ENCODE peak calls at places on chromosomes 16 and 17, in four cellular contexts. One of them, this sample, is unnamed.

GRCh38 chr16:22027633-22028032 is 19.7 kb downstream of the MOSMO start:
- DNase-seq in trophoblast cell: no peak
- DNase-seq in IMR-90: no peak
- DNase-seq in H1: no peak
- DNase-seq in this sample: no peak

GRCh38 chr16:63702981-63703590 is 1418.8 kb downstream of the CDH11 start:
- DNase-seq in trophoblast cell: peak; percentile 2
- DNase-seq in IMR-90: no peak
- DNase-seq in H1: no peak
- DNase-seq in this sample: no peak

GRCh38 chr16:53517851-53518250 is 14.8 kb upstream of the AKTIP start:
- DNase-seq in trophoblast cell: no peak
- DNase-seq in IMR-90: no peak
- DNase-seq in H1: no peak
- DNase-seq in this sample: no peak

GRCh38 chr17:70423562-70423961 is 254.2 kb downstream of the KCNJ2 start:
- DNase-seq in trophoblast cell: peak; percentile 33
- DNase-seq in IMR-90: no peak
- DNase-seq in H1: no peak
- DNase-seq in this sample: no peak

GRCh38 chr16:77194295-77195231 is 3.6 kb downstream of the MON1B start:
- DNase-seq in trophoblast cell: no peak
- DNase-seq in IMR-90: no peak
- DNase-seq in H1: no peak
- DNase-seq in this sample: no peak

GRCh38 chr17:66932295-66932694 is 32.2 kb upstream of the CACNG4 start:
- DNase-seq in trophoblast cell: no peak
- DNase-seq in IMR-90: no peak
- DNase-seq in H1: no peak
- DNase-seq in this sample: no peak

GRCh38 chr17:66843606-66844005 is 8.7 kb downstream of the CACNG5 start:
- DNase-seq in trophoblast cell: no peak
- DNase-seq in IMR-90: no peak
- DNase-seq in H1: no peak
- DNase-seq in this sample: no peak

GRCh38 chr17:4560837-4561241 is 462 bp upstream of the GGT6 start:
- DNase-seq in trophoblast cell: peak; percentile 9
- DNase-seq in IMR-90: no peak
- DNase-seq in H1: no peak
- DNase-seq in this sample: no peak

GRCh38 chr16:48503779-48504178 is 106.2 kb downstream of the N4BP1 start:
- DNase-seq in trophoblast cell: no peak
- DNase-seq in IMR-90: peak; percentile 89
- DNase-seq in H1: no peak
- DNase-seq in this sample: no peak

GRCh38 chr16:68374961-68375660 is 64.3 kb downstream of the PRMT7 start:
- DNase-seq in trophoblast cell: no peak
- DNase-seq in IMR-90: no peak
- DNase-seq in H1: no peak
- DNase-seq in this sample: no peak

GRCh38 chr17:58568050-58568830 is 53.8 kb upstream of the MTMR4 start:
- DNase-seq in trophoblast cell: no peak
- DNase-seq in IMR-90: no peak
- DNase-seq in H1: no peak
- DNase-seq in this sample: no peak
- H3K4me1 ChIP-seq in trophoblast cell: peaks cover 5% of the 10 kb centered on the region
- H3K4me1 ChIP-seq in IMR-90: no peaks in the 10 kb centered on the region
- H3K4me1 ChIP-seq in H1: peaks cover 9% of the 10 kb centered on the region
- H3K4me1 ChIP-seq in this sample: peaks cover 1% of the 10 kb centered on the region

GRCh38 chr17:33508215-33508614 is 215.1 kb upstream of the ASIC2 start:
- DNase-seq in trophoblast cell: no peak
- DNase-seq in IMR-90: no peak
- DNase-seq in H1: no peak
- DNase-seq in this sample: no peak
- H2BK120ac ChIP-seq in trophoblast cell: no peak overlapping the region
- H2BK120ac ChIP-seq in IMR-90: no peak overlapping the region
- H2BK120ac ChIP-seq in H1: no peak overlapping the region
- H2BK120ac ChIP-seq in this sample: no peak overlapping the region

GRCh38 chr16:54750249-54750648 is 180.4 kb upstream of the IRX5 start:
- DNase-seq in trophoblast cell: no peak
- DNase-seq in IMR-90: no peak
- DNase-seq in H1: no peak
- DNase-seq in this sample: no peak
- H2AK5ac ChIP-seq in trophoblast cell: no peak overlapping the region
- H2AK5ac ChIP-seq in IMR-90: no peak overlapping the region
- H2AK5ac ChIP-seq in H1: no peak overlapping the region
- H2AK5ac ChIP-seq in this sample: no peak overlapping the region

GRCh38 chr16:73067671-73068545 is 20.0 kb upstream of the ZFHX3 start:
- DNase-seq in trophoblast cell: no peak
- DNase-seq in IMR-90: no peak
- DNase-seq in H1: no peak
- DNase-seq in this sample: no peak
- H3K4me1 ChIP-seq in trophoblast cell: peaks cover 46% of the 10 kb centered on the region
- H3K4me1 ChIP-seq in IMR-90: peaks cover 38% of the 10 kb centered on the region
- H3K4me1 ChIP-seq in H1: peaks cover 4% of the 10 kb centered on the region
- H3K4me1 ChIP-seq in this sample: peaks cover 15% of the 10 kb centered on the region

GRCh38 chr17:73471924-73472323 is 160.1 kb upstream of the CDC42EP4 start:
- DNase-seq in trophoblast cell: no peak
- DNase-seq in IMR-90: no peak
- DNase-seq in H1: no peak
- DNase-seq in this sample: no peak
- H2BK120ac ChIP-seq in trophoblast cell: no peak overlapping the region
- H2BK120ac ChIP-seq in IMR-90: no peak overlapping the region
- H2BK120ac ChIP-seq in H1: no peak overlapping the region
- H2BK120ac ChIP-seq in this sample: no peak overlapping the region

DNA sequence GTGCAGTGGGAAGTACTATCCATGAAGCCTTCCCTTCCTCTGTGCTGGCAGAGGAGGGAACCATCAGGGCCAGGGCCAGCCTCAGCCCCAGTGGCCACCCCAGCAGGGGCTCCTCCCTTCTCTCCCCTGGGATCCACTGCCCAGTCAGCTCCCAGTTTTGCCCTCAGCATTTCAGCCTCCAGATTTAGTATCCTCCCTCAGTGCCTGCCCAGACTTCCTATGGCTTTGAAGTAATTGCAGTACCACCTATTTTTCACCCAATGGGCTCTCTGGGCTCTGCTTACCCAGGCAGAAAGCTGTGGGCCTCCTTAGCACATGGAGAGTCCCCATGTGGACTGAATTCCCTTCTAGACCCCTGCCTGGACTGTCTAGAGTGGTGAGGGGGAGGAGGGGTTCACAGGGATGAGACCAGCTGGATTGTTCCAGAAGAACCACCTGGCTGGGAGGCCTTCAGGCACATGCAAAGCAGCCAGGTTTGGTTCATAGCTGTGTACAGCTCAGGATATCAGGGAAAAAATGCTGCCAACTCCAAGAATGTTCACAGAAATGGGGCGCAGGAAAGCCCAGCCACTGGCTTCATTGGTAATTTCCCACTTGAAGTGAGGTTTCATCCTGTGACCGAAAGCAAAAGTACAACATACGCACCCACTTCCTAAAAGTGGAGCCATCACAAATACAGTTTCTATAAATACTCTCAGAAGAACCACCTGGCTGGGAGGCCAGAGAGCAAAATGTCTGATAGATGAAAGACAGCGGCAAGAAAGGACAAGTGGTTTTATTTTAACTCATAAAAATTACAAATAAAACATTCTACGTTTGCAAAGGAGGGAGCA is 15.2 kb upstream of the HERPUD1 start:
- DNase-seq in trophoblast cell: peak; percentile 28
- DNase-seq in IMR-90: no peak
- DNase-seq in H1: no peak
- DNase-seq in this sample: no peak
- H2AK5ac ChIP-seq in trophoblast cell: peak overlapping the region; percentile 36
- H2AK5ac ChIP-seq in IMR-90: no peak overlapping the region
- H2AK5ac ChIP-seq in H1: no peak overlapping the region
- H2AK5ac ChIP-seq in this sample: no peak overlapping the region

This sample was measured in neuronal stem cell.